ENCODE peak calls at places on chromosomes 11 and 22, in ten cellular contexts. X, G, W, Q, M, J, O, D, P and L are unnamed samples.

GRCh38 chr11:72788250-72788649 is 5.6 kb downstream of the STARD10 start:
- DNase-seq in G (no peak), P (no peak), W (no peak), M (no peak), O (no peak), Q (no peak), J (no peak), X (no peak), D (no peak), L (no peak)

GRCh38 chr11:117273550-117274289 is 17.4 kb upstream of the BACE1-AS start:
- DNase-seq in P (no peak), J (peak; percentile 1), M (no peak), Q (peak; percentile 26), O (no peak), D (peak; percentile 92), G (peak; percentile 71), X (no peak), W (no peak), L (no peak)

GRCh38 chr11:17014321-17014773 is at the start of gene PLEKHA7:
- DNase-seq in P (no peak), M (no peak), X (no peak), W (no peak), O (no peak), Q (no peak), G (no peak), D (no peak), J (no peak), L (peak; percentile 33)

GRCh38 chr11:45982656-45983470 is 60.4 kb downstream of the LARGE2 start:
- DNase-seq in G (peak; percentile 74), W (no peak), X (peak; percentile 54), J (peak; percentile 57), Q (peak; percentile 58), O (peak; percentile 79), M (peak; percentile 13), D (peak; percentile 88), P (peak; percentile 50), L (no peak)

GRCh38 chr11:8071616-8072581 is 9.1 kb upstream of the TUB start:
- DNase-seq in O (peak; percentile 71), X (no peak), J (no peak), D (no peak), W (no peak), M (no peak), P (no peak), Q (no peak), G (no peak), L (no peak)

GRCh38 chr22:38191746-38192474 is 9.9 kb upstream of the MAFF start:
- DNase-seq in M (no peak), Q (no peak), W (no peak), P (no peak), D (no peak), G (no peak), J (no peak), X (no peak), O (no peak), L (no peak)

GRCh38 chr11:76277298-76278175 is 71.2 kb upstream of the WNT11 start:
- DNase-seq in G (no peak), O (no peak), J (no peak), Q (no peak), W (no peak), D (no peak), M (no peak), P (no peak), X (no peak), L (no peak)

GRCh38 chr11:62336949-62337681 is at the start of gene ASRGL1:
- DNase-seq in P (peak; percentile 74), X (peak; percentile 81), M (peak; percentile 53), W (no peak), O (peak; percentile 96), G (peak; percentile 42), D (peak; percentile 15), Q (peak; percentile 81), J (no peak), L (peak; percentile 58)

GRCh38 chr22:48453171-48453570 is 1374.5 kb downstream of the BRD1 start:
- DNase-seq in X (no peak), M (no peak), P (no peak), D (no peak), J (no peak), W (no peak), Q (no peak), O (no peak), G (no peak), L (no peak)

GRCh38 chr11:74694536-74694935 is 36.7 kb downstream of the CHRDL2 start:
- DNase-seq in D (no peak), G (no peak), J (no peak), M (no peak), W (no peak), P (no peak), Q (no peak), O (no peak), X (no peak), L (no peak)

GRCh38 chr22:28148816-28149465 is 229.9 kb upstream of the PITPNB start:
- DNase-seq in X (no peak), J (no peak), G (no peak), M (no peak), D (no peak), Q (no peak), W (no peak), O (no peak), P (no peak), L (no peak)

GRCh38 chr22:43745783-43746356 is 66.2 kb downstream of the EFCAB6 start:
- DNase-seq in O (no peak), W (no peak), X (no peak), Q (no peak), J (no peak), M (no peak), P (no peak), D (no peak), G (no peak), L (no peak)

GRCh38 chr11:31412946-31413345 is 43.3 kb downstream of the DNAJC24 start:
- DNase-seq in W (no peak), G (peak; percentile 62), P (no peak), J (no peak), D (peak; percentile 78), X (no peak), M (no peak), Q (no peak), O (no peak), L (no peak)

GRCh38 chr11:65301491-65302329 is 13.0 kb upstream of the CDC42EP2 start:
- DNase-seq in P (no peak), X (no peak), D (peak; percentile 50), G (no peak), W (no peak), M (no peak), O (peak; percentile 80), Q (no peak), J (no peak), L (peak; percentile 58)

GRCh38 chr22:50169181-50169759 is 1.3 kb upstream of the PANX2 start:
- DNase-seq in X (no peak), M (no peak), Q (no peak), P (no peak), D (no peak), G (no peak), W (no peak), O (no peak), J (no peak), L (no peak)

GRCh38 chr11:131504199-131504949 is 134.0 kb downstream of the NTM start:
- DNase-seq in M (no peak), X (no peak), W (no peak), G (peak; percentile 4), D (no peak), P (no peak), J (no peak), O (no peak), Q (no peak), L (peak; percentile 12)

GRCh38 chr22:38755155-38755910 is 465 bp downstream of the SUN2 start:
- DNase-seq in J (peak; percentile 42), X (peak; percentile 52), M (peak; percentile 37), Q (peak; percentile 88), O (peak; percentile 98), G (peak; percentile 78), W (peak; percentile 47), D (peak; percentile 48), P (peak; percentile 33), L (peak; percentile 58)

GRCh38 chr11:102802341-102802740 is 4.4 kb upstream of the MMP1 start:
- DNase-seq in M (no peak), X (no peak), W (peak; percentile 32), J (peak; percentile 60), O (no peak), Q (no peak), P (no peak), G (peak; percentile 98), D (peak; percentile 95), L (no peak)

GRCh38 chr11:67278135-67278938 is 10.8 kb upstream of the ANKRD13D start:
- DNase-seq in W (no peak), D (no peak), Q (no peak), O (no peak), G (no peak), X (no peak), P (no peak), J (no peak), M (no peak), L (no peak)

GRCh38 chr11:70677232-70677916 is 279.0 kb downstream of the CTTN start:
- DNase-seq in Q (no peak), X (no peak), W (no peak), D (no peak), O (no peak), P (no peak), J (no peak), G (no peak), M (no peak), L (no peak)

GRCh38 chr11:38460901-38461300 is 1862.9 kb upstream of the RAG2 start:
- DNase-seq in P (peak; percentile 15), D (peak; percentile 41), M (no peak), J (no peak), W (no peak), O (no peak), G (no peak), X (no peak), Q (peak; percentile 26), L (no peak)

GRCh38 chr11:24731554-24731953 is 234.7 kb downstream of the LUZP2 start:
- DNase-seq in M (no peak), X (no peak), W (no peak), O (no peak), G (no peak), Q (no peak), P (no peak), J (no peak), D (no peak), L (no peak)

GRCh38 chr11:71580057-71581003 is 2.3 kb downstream of the KRTAP5-11 start:
- DNase-seq in M (no peak), G (peak; percentile 80), O (no peak), P (peak; percentile 52), J (peak; percentile 8), W (peak; percentile 16), Q (peak; percentile 55), X (peak; percentile 29), D (peak; percentile 72), L (peak; percentile 37)

GRCh38 chr22:33697640-33698039 is 222.6 kb downstream of the LARGE1 start:
- DNase-seq in M (no peak), G (peak; percentile 24), W (no peak), D (peak; percentile 59), O (no peak), P (no peak), J (no peak), X (no peak), Q (no peak), L (no peak)

GRCh38 chr11:101346591-101346990 is 217.0 kb upstream of the PGR start:
- DNase-seq in J (no peak), X (no peak), O (no peak), W (no peak), Q (no peak), M (no peak), D (peak; percentile 20), P (no peak), G (peak; percentile 80), L (no peak)

GRCh38 chr11:66933508-66933907 is 24.7 kb downstream of the PC start:
- DNase-seq in M (no peak), O (no peak), P (no peak), Q (no peak), W (no peak), J (no peak), G (peak; percentile 63), D (no peak), X (no peak), L (no peak)

GRCh38 chr11:60905551-60906113 is 753 bp downstream of the PRPF19 start:
- DNase-seq in O (no peak), G (peak; percentile 18), W (no peak), Q (no peak), P (no peak), M (no peak), D (peak; percentile 78), X (no peak), J (no peak), L (no peak)

GRCh38 chr11:86983071-86983488 is 27.9 kb upstream of the FZD4 start:
- DNase-seq in M (no peak), O (no peak), D (no peak), W (no peak), Q (no peak), J (no peak), G (no peak), X (no peak), P (no peak), L (no peak)